ENCODE peak calls at places on chromosomes 3 and 15, in four cellular contexts. C is GM23338, K is fibroblast of the aortic adventitia, U is SHP77. I is an unnamed sample.

GRCh38 chr15:79088426-79089205 is 2.0 kb downstream of the RASGRF1 start:
- DNase-seq in C (no peak), U (no peak), K (no peak), I (no peak)

GRCh38 chr3:25574172-25574765 is 90.4 kb downstream of the TOP2B start:
- DNase-seq in U (no peak), K (no peak), C (no peak), I (no peak)

GRCh38 chr15:101652098-101652782 is at the start of gene TM2D3:
- DNase-seq in C (peak), U (peak), K (peak), I (peak)

GRCh38 chr3:14148041-14148985 is 23.5 kb downstream of the TMEM43 start:
- DNase-seq in U (no peak), K (no peak), C (peak), I (no peak)

GRCh38 chr3:58659051-58659675 is 7.4 kb downstream of the FAM3D start:
- DNase-seq in K (peak), C (peak), U (peak), I (peak)

GRCh38 chr15:25901841-25902610 is 38.9 kb upstream of the ATP10A start:
- DNase-seq in C (no peak), K (peak), U (no peak), I (peak)

GRCh38 chr3:53464424-53464823 is 30.0 kb upstream of the CACNA1D start:
- DNase-seq in C (peak), U (no peak), K (no peak), I (no peak)

GRCh38 chr15:26691249-26691648 is 81.6 kb downstream of the GABRB3 start:
- DNase-seq in K (no peak), U (no peak), C (peak), I (no peak)

GRCh38 chr15:22263738-22264137 is 183.4 kb downstream of the OR4M2 start:
- DNase-seq in K (no peak), C (no peak), U (no peak), I (no peak)

GRCh38 chr3:185820973-185821758 is 3.7 kb downstream of the IGF2BP2 start:
- DNase-seq in C (no peak), U (no peak), K (peak), I (peak)

GRCh38 chr15:83275412-83275811 is 9.1 kb downstream of the BNC1 start:
- DNase-seq in U (no peak), K (no peak), C (no peak), I (peak)